ENCODE peak calls at places on chromosomes 7 and 10, in nine cellular contexts. F, E, B, L, Y, Z, T, O and D are unnamed samples. For H3K27me3 and H3K4me1, the result is how much of the 10 kb centered on the place peaks cover.

GRCh38 chr7:5630670-5631069 is 150.8 kb downstream of the RNF216 start:
- DNase-seq in F (no peak), E (no peak), B (no peak), L (no peak), Y (no peak), Z (peak), T (peak), O (no peak), D (no peak)

GRCh38 chr10:59366310-59366709 is 4.0 kb upstream of the FAM13C start:
- DNase-seq in F (peak), E (no peak), B (no peak), L (no peak), Y (no peak), Z (no peak), T (no peak), O (no peak), D (no peak)

GRCh38 chr7:7157887-7158271 is 24.5 kb upstream of the C1GALT1 start:
- DNase-seq in F (no peak), E (no peak), B (no peak), L (peak), Y (no peak), Z (no peak), T (no peak), O (no peak), D (no peak)

GRCh38 chr7:67631496-67631895 is 634.9 kb downstream of the TYW1 start:
- DNase-seq in F (no peak), E (no peak), B (no peak), L (no peak), Y (no peak), Z (no peak), T (no peak), O (no peak), D (no peak)

GRCh38 chr7:133303372-133303771 is 50.5 kb downstream of the EXOC4 start:
- DNase-seq in F (no peak), E (no peak), B (no peak), L (no peak), Y (no peak), Z (no peak), T (no peak), O (no peak), D (no peak)

GRCh38 chr10:97731346-97732051 is 5.4 kb upstream of the ZFYVE27 start:
- DNase-seq in F (peak), E (no peak), B (no peak), L (peak), Y (no peak), Z (no peak), T (no peak), O (peak), D (peak)

GRCh38 chr10:76456190-76456589 is 1024.8 kb downstream of the LRMDA start:
- DNase-seq in F (peak), E (no peak), B (no peak), L (no peak), Y (no peak), Z (no peak), T (no peak), O (no peak), D (no peak)

GRCh38 chr10:67921065-67921464 is 36.6 kb downstream of the SIRT1 start:
- DNase-seq in F (no peak), E (no peak), B (no peak), L (no peak), Y (no peak), Z (no peak), T (no peak), O (no peak), D (no peak)

GRCh38 chr10:62769574-62770242 is 34.8 kb upstream of the ADO start:
- DNase-seq in F (no peak), E (no peak), B (no peak), L (peak), Y (no peak), Z (no peak), T (no peak), O (no peak), D (no peak)

GRCh38 chr7:29459591-29459990 is 104.0 kb upstream of the PRR15 start:
- DNase-seq in F (no peak), E (no peak), B (no peak), L (no peak), Y (no peak), Z (no peak), T (no peak), O (no peak), D (no peak)

GRCh38 chr10:48803831-48804584 is 119.3 kb downstream of the WDFY4 start:
- DNase-seq in F (no peak), E (no peak), B (no peak), L (no peak), Y (no peak), Z (no peak), T (no peak), O (no peak), D (no peak)

GRCh38 chr10:119149723-119150122 is 15.8 kb downstream of the SFXN4 start:
- DNase-seq in F (no peak), E (no peak), B (no peak), L (no peak), Y (no peak), Z (no peak), T (no peak), O (no peak), D (no peak)

GRCh38 chr7:159218216-159219006 is 73.7 kb upstream of the VIPR2 start:
- DNase-seq in F (no peak), E (no peak), B (no peak), L (no peak), Y (no peak), Z (no peak), T (no peak), O (no peak), D (no peak)
- H3K27me3 ChIP-seq in F (under half), E (under half), B (under half), L (under half), Y (under half), Z (under half), T (under half), O (under half), D (under half)

DNA sequence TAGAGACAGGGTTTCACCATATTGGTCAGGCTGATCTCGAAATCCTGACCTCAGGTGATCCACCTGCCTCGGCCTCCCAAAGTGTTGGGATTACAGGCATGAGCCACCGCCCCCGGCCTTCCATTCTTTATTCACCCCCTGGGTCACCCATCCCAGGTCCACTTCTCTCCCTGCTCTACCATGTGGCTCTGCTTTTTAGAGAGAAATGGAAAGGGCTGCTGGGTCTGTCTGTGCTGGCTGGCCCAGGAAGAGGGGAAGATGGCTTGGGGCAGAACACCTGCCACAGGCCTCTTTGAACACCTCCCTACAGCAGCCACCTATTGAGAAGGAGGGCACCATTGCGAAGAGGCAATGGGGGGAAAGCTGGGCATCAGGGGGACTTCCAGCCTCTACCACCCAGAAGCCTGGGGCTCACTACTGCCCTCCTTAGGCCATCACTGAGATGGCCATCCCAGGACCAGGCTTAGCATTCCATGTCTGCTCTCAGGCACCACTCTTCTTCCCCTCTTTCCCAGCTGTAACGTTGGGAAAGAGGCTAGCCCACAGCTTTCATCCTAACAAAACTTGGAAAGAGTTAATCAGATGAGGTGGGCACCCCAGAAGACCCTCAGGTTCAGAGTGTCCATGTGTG is 256.3 kb downstream of the GRID1 start:
- DNase-seq in F (no peak), E (no peak), B (no peak), L (no peak), Y (no peak), Z (no peak), T (peak), O (no peak), D (no peak)
- TF ChIP-seq CTCF in F (no peak), E (no peak), B (no peak), L (no peak), Y (no peak), Z (no peak), T (no peak), O (no peak), D (no peak)

DNA sequence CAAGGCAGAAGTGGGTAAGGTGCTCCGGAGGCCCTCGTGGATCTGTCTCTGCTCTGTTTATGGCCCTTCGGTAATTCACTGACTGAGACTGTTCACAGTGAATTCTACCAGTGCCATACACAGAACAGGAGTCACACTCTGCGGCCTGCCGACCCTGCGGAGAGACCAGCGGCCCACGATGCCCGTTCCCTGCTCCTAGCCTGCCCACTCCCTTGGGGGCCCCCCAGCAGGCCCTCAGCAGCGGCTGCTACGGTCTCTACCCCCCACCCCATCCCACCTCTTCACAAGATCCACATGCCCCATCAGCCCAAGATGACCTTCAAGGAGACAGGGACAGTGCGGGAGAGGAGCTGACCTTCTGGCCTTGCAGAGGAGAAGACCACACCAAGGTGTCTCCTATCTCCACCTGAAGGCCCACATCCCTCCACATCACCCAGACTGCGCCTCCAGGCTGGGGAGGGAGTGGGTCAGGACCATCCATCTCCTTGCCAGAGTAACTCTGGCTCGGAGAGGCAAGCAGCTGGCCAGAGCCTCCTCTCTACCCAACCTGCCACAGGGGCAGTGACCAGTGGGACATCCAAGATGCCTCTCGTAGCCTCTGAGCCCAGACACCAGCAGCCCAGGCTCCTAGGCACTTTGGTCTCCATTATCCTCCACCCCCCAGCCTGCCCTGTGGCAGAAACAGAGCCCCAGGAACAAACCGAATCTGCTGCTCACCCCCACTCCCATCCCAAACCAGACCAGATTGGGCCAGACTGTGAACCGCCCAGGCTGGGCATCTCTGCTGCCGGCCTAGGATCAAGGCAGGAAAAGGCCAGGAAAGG is 163.6 kb downstream of the NRF1 start:
- DNase-seq in F (no peak), E (no peak), B (no peak), L (no peak), Y (no peak), Z (no peak), T (no peak), O (no peak), D (no peak)
- H3K4me1 ChIP-seq in F (under half), E (under half), B (under half), L (under half), Y (under half), Z (under half), T (under half), O (under half), D (under half)

DNA sequence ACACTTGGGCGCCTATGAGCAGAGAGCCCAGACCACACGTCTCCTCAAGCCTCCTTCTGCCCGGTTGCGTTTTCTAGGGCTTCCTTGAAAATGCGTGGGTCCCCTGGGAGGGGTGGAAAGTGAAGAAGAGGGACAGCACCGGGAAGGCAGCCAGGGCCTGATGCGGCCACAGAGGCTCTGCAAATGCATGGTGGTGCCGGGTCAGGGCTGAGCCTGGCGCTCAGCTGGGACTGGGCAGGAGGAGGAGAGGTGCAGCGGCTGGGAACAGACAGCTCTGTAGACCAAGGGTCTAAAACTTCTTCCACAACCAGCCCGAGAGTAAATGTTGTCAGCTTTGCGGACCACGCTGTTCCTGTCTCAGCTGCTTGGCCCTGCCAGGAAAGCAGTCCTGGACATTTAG is 1.6 kb downstream of the DPYSL4 start:
- DNase-seq in F (no peak), E (no peak), B (no peak), L (no peak), Y (no peak), Z (no peak), T (no peak), O (no peak), D (no peak)
- H3K27me3 ChIP-seq in F (under half), E (half or more), B (half or more), L (under half), Y (half or more), Z (under half), T (under half), O (under half), D (under half)

GRCh38 chr7:151031011-151031410 is 2.8 kb downstream of the ABCB8 start:
- DNase-seq in F (no peak), E (no peak), B (no peak), L (no peak), Y (no peak), Z (no peak), T (no peak), O (no peak), D (no peak)

GRCh38 chr7:151035024-151035717 is 6.9 kb downstream of the ABCB8 start:
- DNase-seq in F (no peak), E (no peak), B (no peak), L (no peak), Y (no peak), Z (no peak), T (no peak), O (no peak), D (no peak)

GRCh38 chr7:151034312-151035023 is 6.2 kb downstream of the ABCB8 start:
- DNase-seq in F (no peak), E (no peak), B (no peak), L (no peak), Y (no peak), Z (no peak), T (no peak), O (no peak), D (no peak)

GRCh38 chr7:151033864-151034249 is 5.6 kb downstream of the ABCB8 start:
- DNase-seq in F (no peak), E (no peak), B (no peak), L (no peak), Y (no peak), Z (no peak), T (no peak), O (no peak), D (no peak)

GRCh38 chr7:151032936-151033863 is 5.0 kb downstream of the ABCB8 start:
- DNase-seq in F (no peak), E (no peak), B (no peak), L (no peak), Y (no peak), Z (no peak), T (no peak), O (no peak), D (no peak)
- TF ChIP-seq CTCF in F (no peak), E (no peak), B (no peak), L (peak), Y (no peak), Z (no peak), T (no peak), O (no peak), D (no peak)

GRCh38 chr10:79159141-79159619 is 90.4 kb downstream of the ZMIZ1 start:
- DNase-seq in F (no peak), E (no peak), B (no peak), L (peak), Y (no peak), Z (peak), T (no peak), O (no peak), D (peak)
- H3K4me1 ChIP-seq in F (half or more), E (half or more), B (under half), L (half or more), Y (half or more), Z (half or more), T (half or more), O (half or more), D (half or more)